ENCODE peak calls at places on chromosomes 16 and 17, in five cellular contexts. One of them, this sample, is unnamed.
A peak's percentile ranks its signal among the peaks of the same experiment; 100 is the strongest.

GRCh38 chr17:8120520-8121443 is 2.5 kb upstream of the ALOXE3 start:
- DNase-seq in Peyer's patch: peak; percentile 66
- DNase-seq in GM06990: peak; percentile 86
- DNase-seq in retinal pigment epithelial cell: no peak
- DNase-seq in AG04449: no peak
- DNase-seq in this sample: peak; percentile 91

GRCh38 chr17:78921437-78921971 is 3.7 kb downstream of the TIMP2 start:
- DNase-seq in Peyer's patch: no peak
- DNase-seq in GM06990: no peak
- DNase-seq in retinal pigment epithelial cell: no peak
- DNase-seq in AG04449: no peak
- DNase-seq in this sample: no peak

GRCh38 chr17:3558603-3559269 is 1.1 kb upstream of the TRPV3 start:
- DNase-seq in Peyer's patch: peak; percentile 81
- DNase-seq in GM06990: peak; percentile 92
- DNase-seq in retinal pigment epithelial cell: no peak
- DNase-seq in AG04449: no peak
- DNase-seq in this sample: peak; percentile 97

GRCh38 chr16:20847577-20847976 is 41.2 kb downstream of the REXO5 start:
- DNase-seq in Peyer's patch: no peak
- DNase-seq in GM06990: no peak
- DNase-seq in retinal pigment epithelial cell: no peak
- DNase-seq in AG04449: no peak
- DNase-seq in this sample: no peak

GRCh38 chr17:17416007-17416399 is 60.8 kb upstream of the MED9 start:
- DNase-seq in Peyer's patch: no peak
- DNase-seq in GM06990: no peak
- DNase-seq in retinal pigment epithelial cell: no peak
- DNase-seq in AG04449: no peak
- DNase-seq in this sample: peak; percentile 63

GRCh38 chr16:46822270-46822669 is 8.7 kb downstream of the C16orf87 start:
- DNase-seq in Peyer's patch: no peak
- DNase-seq in GM06990: peak; percentile 54
- DNase-seq in retinal pigment epithelial cell: no peak
- DNase-seq in AG04449: peak; percentile 50
- DNase-seq in this sample: peak; percentile 83

GRCh38 chr17:40320771-40321501 is 12.0 kb downstream of the RARA start:
- DNase-seq in Peyer's patch: peak; percentile 58
- DNase-seq in GM06990: no peak
- DNase-seq in retinal pigment epithelial cell: no peak
- DNase-seq in AG04449: no peak
- DNase-seq in this sample: no peak

GRCh38 chr17:68512967-68513474 is 791 bp downstream of the PRKAR1A start:
- DNase-seq in Peyer's patch: no peak
- DNase-seq in GM06990: no peak
- DNase-seq in retinal pigment epithelial cell: no peak
- DNase-seq in AG04449: no peak
- DNase-seq in this sample: peak; percentile 16

GRCh38 chr16:68131813-68132706 is 46.9 kb downstream of the NFATC3 start:
- DNase-seq in Peyer's patch: no peak
- DNase-seq in GM06990: no peak
- DNase-seq in retinal pigment epithelial cell: no peak
- DNase-seq in AG04449: no peak
- DNase-seq in this sample: no peak

GRCh38 chr16:79897087-79897443 is 296.5 kb upstream of the MAF start:
- DNase-seq in Peyer's patch: no peak
- DNase-seq in GM06990: no peak
- DNase-seq in retinal pigment epithelial cell: no peak
- DNase-seq in AG04449: no peak
- DNase-seq in this sample: no peak

GRCh38 chr16:4679156-4679853 is 14.1 kb upstream of the NUDT16L1 start:
- DNase-seq in Peyer's patch: peak; percentile 85
- DNase-seq in GM06990: no peak
- DNase-seq in retinal pigment epithelial cell: no peak
- DNase-seq in AG04449: no peak
- DNase-seq in this sample: no peak

GRCh38 chr17:79620207-79621038 is 9.6 kb upstream of the RBFOX3 start:
- DNase-seq in Peyer's patch: peak; percentile 1
- DNase-seq in GM06990: no peak
- DNase-seq in retinal pigment epithelial cell: no peak
- DNase-seq in AG04449: no peak
- DNase-seq in this sample: no peak

GRCh38 chr17:65061621-65062020 is 5.1 kb upstream of the GNA13 start:
- DNase-seq in Peyer's patch: no peak
- DNase-seq in GM06990: no peak
- DNase-seq in retinal pigment epithelial cell: no peak
- DNase-seq in AG04449: no peak
- DNase-seq in this sample: no peak

GRCh38 chr17:79913451-79913850 is 74.2 kb upstream of the CBX4 start:
- DNase-seq in Peyer's patch: peak; percentile 48
- DNase-seq in GM06990: no peak
- DNase-seq in retinal pigment epithelial cell: no peak
- DNase-seq in AG04449: no peak
- DNase-seq in this sample: no peak

GRCh38 chr17:14196337-14196997 is 40.2 kb downstream of the CDRT15 start:
- DNase-seq in Peyer's patch: no peak
- DNase-seq in GM06990: no peak
- DNase-seq in retinal pigment epithelial cell: no peak
- DNase-seq in AG04449: no peak
- DNase-seq in this sample: no peak

GRCh38 chr16:14325921-14326401 is 254.8 kb downstream of the MRTFB start:
- DNase-seq in Peyer's patch: no peak
- DNase-seq in GM06990: no peak
- DNase-seq in retinal pigment epithelial cell: peak; percentile 70
- DNase-seq in AG04449: no peak
- DNase-seq in this sample: no peak

GRCh38 chr17:78038748-78039288 is 80.3 kb downstream of the TNRC6C start:
- DNase-seq in Peyer's patch: no peak
- DNase-seq in GM06990: no peak
- DNase-seq in retinal pigment epithelial cell: no peak
- DNase-seq in AG04449: no peak
- DNase-seq in this sample: no peak

GRCh38 chr17:63542218-63542545 is 8.1 kb upstream of the DCAF7 start:
- DNase-seq in Peyer's patch: no peak
- DNase-seq in GM06990: no peak
- DNase-seq in retinal pigment epithelial cell: no peak
- DNase-seq in AG04449: no peak
- DNase-seq in this sample: no peak

GRCh38 chr17:28993013-28993600 is 12.7 kb downstream of the SEZ6 start:
- DNase-seq in Peyer's patch: no peak
- DNase-seq in GM06990: no peak
- DNase-seq in retinal pigment epithelial cell: no peak
- DNase-seq in AG04449: no peak
- DNase-seq in this sample: no peak

GRCh38 chr16:71288570-71288889 is 672 bp downstream of the CMTR2 start:
- DNase-seq in Peyer's patch: no peak
- DNase-seq in GM06990: peak; percentile 6
- DNase-seq in retinal pigment epithelial cell: peak; percentile 42
- DNase-seq in AG04449: no peak
- DNase-seq in this sample: peak; percentile 19

GRCh38 chr17:12316021-12316420 is 295.3 kb downstream of the MAP2K4 start:
- DNase-seq in Peyer's patch: no peak
- DNase-seq in GM06990: no peak
- DNase-seq in retinal pigment epithelial cell: no peak
- DNase-seq in AG04449: peak; percentile 10
- DNase-seq in this sample: no peak

GRCh38 chr16:48498761-48499600 is 111.0 kb downstream of the N4BP1 start:
- DNase-seq in Peyer's patch: no peak
- DNase-seq in GM06990: no peak
- DNase-seq in retinal pigment epithelial cell: no peak
- DNase-seq in AG04449: peak; percentile 40
- DNase-seq in this sample: no peak

GRCh38 chr17:6100891-6101290 is 30.7 kb downstream of the WSCD1 start:
- DNase-seq in Peyer's patch: peak; percentile 8
- DNase-seq in GM06990: no peak
- DNase-seq in retinal pigment epithelial cell: no peak
- DNase-seq in AG04449: no peak
- DNase-seq in this sample: no peak

GRCh38 chr16:49490321-49490705 is 116.7 kb downstream of the C16orf78 start:
- DNase-seq in Peyer's patch: no peak
- DNase-seq in GM06990: no peak
- DNase-seq in retinal pigment epithelial cell: no peak
- DNase-seq in AG04449: no peak
- DNase-seq in this sample: no peak

GRCh38 chr17:37815516-37815915 is 70.7 kb upstream of the HNF1B start:
- DNase-seq in Peyer's patch: no peak
- DNase-seq in GM06990: no peak
- DNase-seq in retinal pigment epithelial cell: no peak
- DNase-seq in AG04449: no peak
- DNase-seq in this sample: no peak

DNA sequence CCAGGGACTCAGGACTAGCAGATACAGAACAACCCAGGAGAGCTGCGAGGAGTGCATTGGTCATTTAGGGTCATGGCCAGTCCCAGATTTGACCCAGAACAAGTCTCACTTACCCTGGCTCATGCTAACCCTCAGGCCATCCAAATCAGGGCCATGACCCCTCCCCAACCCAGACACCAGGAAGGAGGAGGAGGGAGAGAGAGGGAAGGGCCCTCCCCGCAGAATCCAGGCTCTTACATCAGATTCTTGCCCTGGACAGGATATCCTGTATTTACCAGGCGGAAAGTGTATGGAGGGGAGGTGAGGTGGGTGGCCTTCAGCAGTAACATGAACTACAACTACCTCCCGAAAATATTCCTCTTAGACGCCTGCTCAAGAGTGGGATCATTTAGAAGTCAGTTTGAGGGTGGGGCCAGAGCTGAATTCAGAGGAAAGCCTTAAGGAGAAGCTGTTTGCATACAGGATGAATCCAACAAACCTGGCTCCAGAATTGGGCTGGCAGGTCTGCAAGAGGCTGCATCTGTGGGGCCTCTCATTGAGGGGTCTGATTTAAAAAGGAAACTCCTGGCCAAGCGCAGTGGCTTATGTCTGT is 2.1 kb downstream of the VAT1 start:
- DNase-seq in Peyer's patch: no peak
- DNase-seq in GM06990: no peak
- DNase-seq in retinal pigment epithelial cell: no peak
- DNase-seq in AG04449: no peak
- DNase-seq in this sample: no peak
- H3K4me3 ChIP-seq in Peyer's patch: no peak overlapping the region
- H3K4me3 ChIP-seq in GM06990: no peak overlapping the region
- H3K4me3 ChIP-seq in retinal pigment epithelial cell: peak overlapping the region; percentile 7
- H3K4me3 ChIP-seq in AG04449: no peak overlapping the region
- H3K4me3 ChIP-seq in this sample: no peak overlapping the region

DNA sequence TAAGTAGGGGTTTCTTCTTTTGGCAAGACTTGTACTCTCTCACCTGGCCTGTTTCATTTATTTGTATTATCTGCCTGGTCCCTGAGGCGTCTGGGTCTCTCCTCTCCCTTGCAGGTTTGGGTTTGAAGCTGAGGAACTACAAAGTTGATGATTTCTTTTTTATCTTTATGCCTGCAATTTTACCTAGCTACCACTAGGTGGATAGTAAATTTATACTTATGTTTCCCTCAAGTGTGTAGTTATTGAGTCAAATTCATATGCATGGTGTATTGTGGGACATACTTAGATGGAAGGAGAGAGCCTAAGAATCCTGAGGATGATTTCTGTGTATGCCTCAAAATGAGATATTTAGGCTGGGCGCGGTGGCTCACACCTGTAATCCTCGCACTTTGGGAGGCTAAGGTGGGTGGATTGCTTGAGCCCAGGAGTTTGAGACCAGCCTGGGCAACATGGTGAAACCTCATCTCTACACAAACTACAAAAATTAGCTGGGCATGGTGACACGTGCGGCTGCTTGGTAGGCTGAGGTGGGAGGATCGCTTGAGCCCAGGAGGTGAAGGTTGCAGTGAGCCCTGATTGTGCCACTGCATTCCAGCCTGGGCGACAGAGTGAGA is 13.6 kb downstream of the TMEM98 start:
- DNase-seq in Peyer's patch: no peak
- DNase-seq in GM06990: no peak
- DNase-seq in retinal pigment epithelial cell: no peak
- DNase-seq in AG04449: no peak
- DNase-seq in this sample: no peak
- TF ChIP-seq CTCF in Peyer's patch: peak; percentile 54
- TF ChIP-seq CTCF in GM06990: peak; percentile 40
- TF ChIP-seq CTCF in retinal pigment epithelial cell: peak; percentile 45
- TF ChIP-seq CTCF in AG04449: no peak
- TF ChIP-seq CTCF in this sample: peak; percentile 26

DNA sequence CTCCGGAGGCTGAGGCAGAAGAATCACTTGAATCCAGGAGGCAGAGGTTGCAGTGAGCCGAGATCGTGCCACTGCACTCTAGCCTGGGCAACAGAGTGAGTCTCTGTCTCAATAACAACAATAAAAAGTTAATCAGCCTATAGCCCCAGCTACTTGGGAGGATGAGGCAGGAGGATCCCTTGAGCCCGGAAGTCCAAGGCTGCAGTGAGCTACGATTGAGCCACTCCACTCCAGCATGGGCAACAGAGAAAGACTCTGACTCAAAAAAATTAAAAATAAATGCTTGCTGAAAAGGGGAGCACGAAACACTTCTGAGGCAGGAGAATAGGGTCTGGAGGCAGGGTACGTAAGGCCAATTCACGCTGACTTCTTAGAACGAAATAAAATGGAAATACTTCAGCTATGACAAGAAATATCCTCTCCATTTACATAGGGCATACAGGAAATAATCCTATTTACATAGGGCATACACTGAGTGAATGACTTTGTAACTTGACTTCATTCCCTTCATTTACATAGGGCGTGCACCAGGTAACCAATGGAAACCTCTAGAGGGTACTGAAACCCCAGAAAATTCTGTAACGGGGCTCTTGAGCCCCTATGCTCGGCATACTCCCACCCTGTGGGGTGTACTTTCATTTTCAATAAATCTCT is 3.2 kb upstream of the PRPSAP1 start:
- DNase-seq in Peyer's patch: no peak
- DNase-seq in GM06990: no peak
- DNase-seq in retinal pigment epithelial cell: no peak
- DNase-seq in AG04449: no peak
- DNase-seq in this sample: peak; percentile 29
- H3K4me3 ChIP-seq in Peyer's patch: no peak overlapping the region
- H3K4me3 ChIP-seq in GM06990: peak overlapping the region; percentile 6
- H3K4me3 ChIP-seq in retinal pigment epithelial cell: no peak overlapping the region
- H3K4me3 ChIP-seq in AG04449: no peak overlapping the region
- H3K4me3 ChIP-seq in this sample: no peak overlapping the region

GRCh38 chr16:361872-362701 is 8.3 kb downstream of the MRPL28 start:
- DNase-seq in Peyer's patch: peak; percentile 87
- DNase-seq in GM06990: peak; percentile 66
- DNase-seq in retinal pigment epithelial cell: no peak
- DNase-seq in AG04449: no peak
- DNase-seq in this sample: peak; percentile 89
- TF ChIP-seq CTCF in Peyer's patch: peak; percentile 89
- TF ChIP-seq CTCF in GM06990: peak; percentile 96
- TF ChIP-seq CTCF in retinal pigment epithelial cell: peak; percentile 66
- TF ChIP-seq CTCF in AG04449: peak; percentile 88
- TF ChIP-seq CTCF in this sample: peak; percentile 94

This sample was measured in GM12865.